ENCODE peak calls at places on chromosomes 3 and 15, in seven cellular contexts. K is foreskin fibroblast, D is SK-N-SH, G is neural progenitor cell, U is breast epithelium, Q is transverse colon, W is OCI-LY7. I is an unnamed sample.

GRCh38 chr3:105984837-105985236 is 116.0 kb upstream of the CBLB start:
- DNase-seq in U (no peak), W (no peak), D (no peak), Q (no peak), G (no peak), K (no peak), I (no peak)

GRCh38 chr3:46649436-46649835 is 37.1 kb downstream of the FAM240A start:
- DNase-seq in D (no peak), K (no peak), U (no peak), G (no peak), W (no peak), Q (no peak), I (no peak)

GRCh38 chr15:101276501-101277037 is 716 bp downstream of the SELENOS start:
- DNase-seq in U (no peak), G (peak), K (no peak), Q (no peak), D (peak), W (peak), I (no peak)

GRCh38 chr15:28942521-28943035 is 56.8 kb downstream of the APBA2 start:
- DNase-seq in D (no peak), K (no peak), G (no peak), W (no peak), U (no peak), Q (no peak), I (no peak)

GRCh38 chr15:45583731-45584639 is 3.2 kb upstream of the BLOC1S6 start:
- DNase-seq in W (no peak), D (no peak), U (no peak), G (no peak), Q (no peak), K (no peak), I (no peak)

GRCh38 chr3:186525369-186526255 is 18.6 kb downstream of the CRYGS start:
- DNase-seq in W (peak), Q (no peak), G (no peak), U (no peak), K (no peak), D (no peak), I (no peak)

GRCh38 chr3:120506828-120507774 is 56.3 kb upstream of the FSTL1 start:
- DNase-seq in D (peak), W (peak), G (peak), Q (peak), K (peak), U (no peak), I (peak)

GRCh38 chr15:60370105-60370803 is 27.5 kb downstream of the ANXA2 start:
- DNase-seq in Q (no peak), D (no peak), G (no peak), U (no peak), W (no peak), K (no peak), I (no peak)

GRCh38 chr3:197889204-197889930 is 60.6 kb upstream of the RPL35A start:
- DNase-seq in K (no peak), Q (no peak), W (no peak), U (no peak), G (peak), D (no peak), I (no peak)

GRCh38 chr15:59835801-59836200 is 146.7 kb upstream of the BNIP2 start:
- DNase-seq in K (no peak), D (no peak), U (no peak), W (no peak), Q (no peak), G (no peak), I (no peak)

GRCh38 chr3:165742351-165742750 is 94.9 kb downstream of the BCHE start:
- DNase-seq in D (no peak), G (no peak), K (no peak), W (no peak), U (no peak), Q (no peak), I (no peak)

GRCh38 chr15:78168591-78168990 is 19.4 kb downstream of the IDH3A start:
- DNase-seq in Q (no peak), G (no peak), K (no peak), W (peak), U (no peak), D (no peak), I (no peak)

GRCh38 chr3:17741621-17742091 is 775 bp downstream of the TBC1D5 start:
- DNase-seq in U (no peak), G (no peak), K (no peak), D (peak), Q (no peak), W (no peak), I (peak)

GRCh38 chr15:99275525-99276128 is 24.3 kb downstream of the LRRC28 start:
- DNase-seq in K (no peak), U (no peak), W (no peak), G (no peak), Q (no peak), D (no peak), I (no peak)

GRCh38 chr3:53350652-53351051 is 3.3 kb upstream of the DCP1A start:
- DNase-seq in U (no peak), G (peak), W (peak), Q (peak), K (peak), D (peak), I (no peak)

GRCh38 chr3:182533394-182533793 is 259.9 kb upstream of the ATP11B start:
- DNase-seq in Q (no peak), W (no peak), D (no peak), U (no peak), K (no peak), G (no peak), I (no peak)

GRCh38 chr3:46500631-46501377 is 3.0 kb downstream of the RTP3 start:
- DNase-seq in K (peak), D (no peak), W (peak), U (no peak), G (no peak), Q (no peak), I (no peak)

GRCh38 chr3:127320529-127321121 is 32.8 kb upstream of the PRR20G start:
- DNase-seq in W (no peak), G (peak), Q (no peak), K (no peak), D (no peak), U (no peak), I (no peak)

GRCh38 chr3:134482622-134483021 is 3.2 kb downstream of the ANAPC13 start:
- DNase-seq in G (no peak), D (no peak), Q (no peak), K (no peak), U (no peak), W (no peak), I (no peak)

GRCh38 chr3:134485620-134486576 is at the start of the genes ANAPC13 and CEP63:
- DNase-seq in W (peak), U (peak), Q (peak), D (peak), K (peak), G (peak), I (peak)

GRCh38 chr3:134485075-134485536 is 679 bp downstream of the ANAPC13 start:
- DNase-seq in Q (peak), W (no peak), K (no peak), D (peak), G (peak), U (no peak), I (no peak)

GRCh38 chr3:134481166-134481565 is 4.6 kb downstream of the ANAPC13 start:
- DNase-seq in W (no peak), G (no peak), D (no peak), K (no peak), Q (no peak), U (no peak), I (no peak)

GRCh38 chr3:134483195-134483890 is 2.4 kb downstream of the ANAPC13 start:
- DNase-seq in G (no peak), U (no peak), D (no peak), K (peak), W (no peak), Q (no peak), I (no peak)
- H3K4me3 ChIP-seq in G (no peak), U (no peak), D (no peak), K (no peak), W (peak), Q (no peak), I (no peak)

DNA sequence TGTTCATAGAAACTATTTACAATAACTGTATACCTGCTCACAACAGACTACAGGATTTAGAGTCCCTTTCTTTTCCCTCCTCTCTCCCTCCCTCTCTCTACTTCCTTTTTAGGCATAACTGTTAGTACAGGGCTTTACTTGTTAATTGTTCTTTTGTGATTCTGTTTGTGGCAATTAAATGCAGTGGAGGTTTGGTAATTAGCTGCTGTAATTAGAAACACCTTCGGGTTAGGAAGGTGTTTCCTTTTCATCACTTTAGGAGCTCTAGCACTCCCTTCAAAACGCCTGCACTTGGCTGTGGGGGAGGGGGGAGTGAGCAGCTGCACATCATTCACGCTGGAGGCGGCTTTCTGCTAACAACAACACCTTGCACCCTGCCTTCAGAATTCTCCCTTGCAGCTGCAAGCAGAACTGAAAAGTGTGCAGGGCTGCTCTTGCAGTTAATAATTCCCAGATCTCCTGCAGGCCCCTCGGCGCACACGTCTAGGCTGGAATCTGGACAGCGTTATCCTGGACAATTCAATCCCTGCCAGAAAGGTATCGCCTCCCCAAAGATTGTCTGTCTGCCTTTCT is 242.6 kb upstream of the RGMA start:
- DNase-seq in D (peak), U (no peak), G (peak), K (no peak), W (no peak), Q (no peak), I (no peak)
- H3K4me3 ChIP-seq in D (no peak), U (no peak), G (peak), K (no peak), W (no peak), Q (no peak), I (no peak)

DNA sequence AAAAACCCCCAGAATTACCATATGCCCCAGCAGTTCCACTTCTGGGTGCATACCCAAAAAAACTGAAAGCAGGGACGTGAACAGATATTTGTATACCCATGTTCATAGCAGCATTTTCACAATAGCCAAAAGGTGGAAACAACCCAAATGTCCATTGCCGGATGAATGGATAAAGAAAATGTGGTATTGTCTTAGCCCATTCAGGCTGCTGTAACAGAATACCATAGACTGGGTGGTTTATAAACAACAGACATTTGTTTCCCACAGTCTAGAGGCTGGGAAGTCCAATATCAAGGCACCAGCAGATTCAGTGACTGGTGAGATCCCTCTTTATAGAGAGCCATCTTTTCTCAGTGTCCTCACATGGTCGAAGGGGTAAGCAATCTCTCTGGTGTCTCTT is 182.1 kb upstream of the ANKRD28 start:
- DNase-seq in G (no peak), Q (no peak), W (no peak), D (no peak), K (no peak), U (no peak), I (no peak)
- H3K4me3 ChIP-seq in G (no peak), Q (no peak), W (no peak), D (no peak), K (no peak), U (no peak), I (no peak)

GRCh38 chr3:66675383-66675782 is 174.6 kb upstream of the LRIG1 start:
- DNase-seq in D (no peak), W (no peak), U (no peak), Q (no peak), K (peak), G (no peak), I (no peak)
- H3K4me3 ChIP-seq in D (no peak), W (no peak), U (no peak), Q (no peak), K (no peak), G (no peak), I (no peak)

GRCh38 chr3:37139567-37140052 is 34.8 kb downstream of the LRRFIP2 start:
- DNase-seq in W (no peak), G (no peak), U (no peak), K (no peak), Q (peak), D (no peak), I (no peak)

GRCh38 chr3:37143821-37144220 is 30.6 kb downstream of the LRRFIP2 start:
- DNase-seq in W (no peak), G (no peak), K (no peak), Q (no peak), D (no peak), U (no peak), I (no peak)

GRCh38 chr3:37138816-37139215 is 35.6 kb downstream of the LRRFIP2 start:
- DNase-seq in G (no peak), W (no peak), D (no peak), Q (no peak), K (no peak), U (no peak), I (no peak)

GRCh38 chr3:37141676-37142075 is 32.7 kb downstream of the LRRFIP2 start:
- DNase-seq in D (no peak), U (no peak), W (no peak), K (no peak), G (no peak), Q (no peak), I (no peak)

GRCh38 chr3:37140899-37141541 is 33.4 kb downstream of the LRRFIP2 start:
- DNase-seq in U (no peak), K (no peak), G (no peak), W (no peak), Q (no peak), D (no peak), I (no peak)
- H3K4me3 ChIP-seq in U (no peak), K (no peak), G (no peak), W (no peak), Q (no peak), D (no peak), I (no peak)

DNA sequence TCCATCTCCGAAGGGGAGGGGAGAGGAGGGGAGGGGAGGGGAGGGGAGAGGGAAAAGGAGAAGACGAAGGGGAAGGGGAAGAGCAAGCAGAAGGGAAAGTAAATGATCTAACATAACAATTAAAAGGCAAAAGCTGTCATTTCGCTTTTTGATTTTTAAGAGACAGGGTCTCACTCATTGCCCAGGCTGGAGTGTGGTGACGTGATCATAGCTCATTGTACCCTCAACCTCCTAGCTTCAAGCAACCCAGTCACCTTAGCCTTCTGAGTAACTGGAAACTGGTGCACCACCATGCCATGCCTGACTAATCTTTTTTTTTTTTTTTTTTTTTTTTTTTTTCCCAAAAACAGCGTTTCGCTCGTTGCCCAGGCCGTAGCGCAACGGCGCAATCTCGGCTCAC is 22.6 kb downstream of the ADAM10 start:
- DNase-seq in D (no peak), Q (no peak), W (peak), G (no peak), U (no peak), K (no peak), I (no peak)
- H3K4me3 ChIP-seq in D (no peak), Q (no peak), W (peak), G (no peak), U (no peak), K (no peak), I (no peak)

DNA sequence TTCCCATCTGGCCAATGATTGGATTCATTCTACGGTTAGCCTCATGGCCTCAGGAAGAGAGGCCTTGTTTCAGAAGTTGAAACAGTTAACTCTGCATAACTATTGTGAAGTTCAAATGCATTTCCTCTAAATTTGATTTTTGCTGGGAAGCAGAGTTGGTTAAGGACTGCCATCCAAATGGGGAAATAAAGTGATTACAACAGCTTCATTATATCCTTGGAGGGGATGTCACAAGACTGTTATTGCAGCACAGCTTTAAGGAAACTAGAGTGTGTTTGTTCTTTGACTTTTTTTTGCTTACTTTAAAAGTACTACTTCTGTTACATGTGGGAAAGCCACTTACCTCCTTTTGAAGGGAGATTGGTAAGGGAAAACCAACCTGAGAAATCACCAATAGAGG is 164.8 kb downstream of the AKAP13 start:
- DNase-seq in U (no peak), G (no peak), Q (no peak), D (no peak), K (peak), W (no peak), I (no peak)
- H3K4me3 ChIP-seq in U (peak), G (no peak), Q (no peak), D (no peak), K (no peak), W (no peak), I (no peak)